ENCODE peak calls at places on chromosomes 2 and 18, in four cellular contexts. S is NB4, D is AG04450, M is BJ. N is an unnamed sample.

GRCh38 chr2:141027221-141027620 is 1103.6 kb downstream of the LRP1B start:
- DNase-seq in S (no peak), D (no peak), M (no peak), N (no peak)

GRCh38 chr2:222547108-222547507 is 108.8 kb downstream of the FARSB start:
- DNase-seq in S (no peak), D (no peak), M (no peak), N (no peak)

GRCh38 chr2:24957221-24957620 is 14.5 kb downstream of the DNAJC27 start:
- DNase-seq in S (no peak), D (no peak), M (no peak), N (no peak)

GRCh38 chr2:11304476-11304875 is 40.0 kb downstream of the ROCK2 start:
- DNase-seq in S (no peak), D (no peak), M (no peak), N (no peak)

GRCh38 chr2:118310016-118310877 is 222.0 kb downstream of the INSIG2 start:
- DNase-seq in S (no peak), D (no peak), M (no peak), N (no peak)

GRCh38 chr2:139813340-139813739 is 1033.2 kb upstream of the NXPH2 start:
- DNase-seq in S (no peak), D (no peak), M (no peak), N (no peak)

GRCh38 chr2:10124538-10125045 is 2.1 kb downstream of the RRM2 start:
- DNase-seq in S (peak; percentile 85), D (peak; percentile 52), M (no peak), N (no peak)

GRCh38 chr2:146238254-146238961 is 1606.4 kb upstream of the ACVR2A start:
- DNase-seq in S (no peak), D (no peak), M (no peak), N (no peak)

GRCh38 chr2:169393068-169393590 is 30.8 kb upstream of the LRP2 start:
- DNase-seq in S (no peak), D (no peak), M (no peak), N (no peak)

GRCh38 chr2:169395821-169396374 is 33.6 kb upstream of the LRP2 start:
- DNase-seq in S (peak; percentile 65), D (no peak), M (no peak), N (no peak)

DNA sequence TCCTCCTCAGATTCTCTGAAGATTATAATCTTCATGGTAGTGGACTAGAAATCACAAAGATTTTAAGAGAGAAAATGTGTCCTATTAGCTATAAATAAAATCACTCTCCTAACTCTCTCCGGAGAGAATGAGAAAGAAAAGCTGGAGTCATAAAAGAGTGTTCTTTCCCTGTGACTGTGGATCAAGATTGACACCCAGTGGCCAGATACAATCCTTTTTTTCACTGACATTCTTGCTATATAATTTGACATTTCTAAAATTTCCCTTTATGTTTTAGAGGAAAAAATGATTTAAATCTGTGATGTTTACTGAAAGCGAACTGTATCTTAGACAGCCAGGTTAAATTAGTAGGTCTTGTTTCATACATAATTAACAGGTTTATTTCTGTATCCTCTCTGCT is 35.4 kb upstream of the LRP2 start:
- DNase-seq in S (peak; percentile 22), D (no peak), M (no peak), N (no peak)
- TF ChIP-seq CTCF in S (peak; percentile 11), D (no peak), M (no peak), N (no peak)

GRCh38 chr2:69918391-69918790 is 3.5 kb downstream of the MXD1 start:
- DNase-seq in S (peak; percentile 71), D (no peak), M (no peak), N (no peak)
- H3K4me3 ChIP-seq in S (peak overlapping the region; percentile 71), D (no peak overlapping the region), M (no peak overlapping the region), N (no peak overlapping the region)

GRCh38 chr2:47906261-47907096 is at the start of gene FBXO11:
- DNase-seq in S (peak; percentile 98), D (peak; percentile 98), M (peak; percentile 91), N (peak; percentile 95)
- TF ChIP-seq CTCF in S (peak; percentile 56), D (peak; percentile 79), M (peak; percentile 65), N (peak; percentile 58)

DNA sequence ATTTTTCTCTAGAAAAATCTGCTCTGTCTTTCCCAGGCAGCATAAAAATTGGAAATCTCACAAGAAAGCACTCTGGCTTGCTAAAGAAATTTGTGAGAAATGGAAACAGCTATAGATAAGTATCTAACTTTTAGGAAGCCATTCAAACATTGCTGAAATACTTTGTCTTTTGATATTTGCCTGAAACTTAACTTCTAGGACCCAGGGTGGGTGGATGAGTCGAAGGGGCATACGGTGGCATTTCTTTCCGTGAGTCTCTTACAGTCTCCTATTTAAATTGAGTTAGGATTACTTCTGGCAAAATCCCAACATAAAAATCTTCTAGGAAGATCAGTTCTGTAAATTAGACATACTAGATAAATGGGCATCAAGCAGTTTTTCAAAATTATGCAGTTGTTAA is 523 bp upstream of the COL3A1 start:
- DNase-seq in S (no peak), D (no peak), M (no peak), N (no peak)
- H3K4me3 ChIP-seq in S (no peak overlapping the region), D (peak overlapping the region; percentile 69), M (peak overlapping the region; percentile 67), N (peak overlapping the region; percentile 74)

GRCh38 chr2:113233593-113234550 is 44.8 kb downstream of the PAX8 start:
- DNase-seq in S (peak; percentile 78), D (no peak), M (no peak), N (no peak)
- TF ChIP-seq CTCF in S (peak; percentile 44), D (peak; percentile 22), M (peak; percentile 31), N (peak; percentile 28)

GRCh38 chr18:45860492-45860891 is 35.0 kb downstream of the SIGLEC15 start:
- DNase-seq in S (no peak), D (no peak), M (no peak), N (no peak)

GRCh38 chr18:45863469-45863868 is 38.0 kb downstream of the SIGLEC15 start:
- DNase-seq in S (no peak), D (no peak), M (no peak), N (no peak)

GRCh38 chr18:45859334-45859733 is 33.9 kb downstream of the SIGLEC15 start:
- DNase-seq in S (no peak), D (no peak), M (no peak), N (no peak)

GRCh38 chr18:45861926-45862325 is 36.5 kb downstream of the SIGLEC15 start:
- DNase-seq in S (no peak), D (no peak), M (no peak), N (no peak)

GRCh38 chr18:45860971-45861370 is 35.5 kb downstream of the SIGLEC15 start:
- DNase-seq in S (no peak), D (no peak), M (no peak), N (no peak)
- H3K4me3 ChIP-seq in S (no peak overlapping the region), D (no peak overlapping the region), M (no peak overlapping the region), N (no peak overlapping the region)

N was measured in HFF-Myc.